ENCODE peak calls at places on chromosomes 11 and 22, in four cellular contexts. One of them, this sample, is unnamed.

GRCh38 chr11:63888170-63889086 is 28.5 kb downstream of the RCOR2 start:
- DNase-seq in SK-N-SH: no peak
- DNase-seq in K562: peak
- DNase-seq in GM12878: no peak
- DNase-seq in this sample: peak

GRCh38 chr11:106012744-106013143 is 9.3 kb downstream of the MSANTD4 start:
- DNase-seq in SK-N-SH: no peak
- DNase-seq in K562: no peak
- DNase-seq in GM12878: no peak
- DNase-seq in this sample: no peak

GRCh38 chr22:49091451-49091850 is 736.2 kb downstream of the BRD1 start:
- DNase-seq in SK-N-SH: no peak
- DNase-seq in K562: no peak
- DNase-seq in GM12878: no peak
- DNase-seq in this sample: no peak

GRCh38 chr11:61554172-61554988 is 26.5 kb downstream of the SYT7 start:
- DNase-seq in SK-N-SH: no peak
- DNase-seq in K562: no peak
- DNase-seq in GM12878: no peak
- DNase-seq in this sample: no peak

GRCh38 chr11:121522043-121522941 is 69.5 kb upstream of the SORL1-AS1 start:
- DNase-seq in SK-N-SH: no peak
- DNase-seq in K562: no peak
- DNase-seq in GM12878: no peak
- DNase-seq in this sample: no peak

GRCh38 chr11:102886999-102887398 is 12.2 kb upstream of the MMP12 start:
- DNase-seq in SK-N-SH: no peak
- DNase-seq in K562: no peak
- DNase-seq in GM12878: no peak
- DNase-seq in this sample: no peak

GRCh38 chr11:69499216-69499945 is 17.9 kb downstream of the LINC01488 start:
- DNase-seq in SK-N-SH: peak
- DNase-seq in K562: no peak
- DNase-seq in GM12878: no peak
- DNase-seq in this sample: no peak

GRCh38 chr11:105269862-105270261 is 130.3 kb upstream of the CARD18 start:
- DNase-seq in SK-N-SH: no peak
- DNase-seq in K562: no peak
- DNase-seq in GM12878: no peak
- DNase-seq in this sample: no peak

GRCh38 chr11:34682822-34683221 is 61.9 kb downstream of the EHF start:
- DNase-seq in SK-N-SH: no peak
- DNase-seq in K562: no peak
- DNase-seq in GM12878: no peak
- DNase-seq in this sample: no peak

GRCh38 chr22:30247561-30247960 is 1.0 kb upstream of the LIF start:
- DNase-seq in SK-N-SH: no peak
- DNase-seq in K562: no peak
- DNase-seq in GM12878: no peak
- DNase-seq in this sample: no peak

GRCh38 chr22:45594123-45594941 is 77.3 kb upstream of the ATXN10 start:
- DNase-seq in SK-N-SH: no peak
- DNase-seq in K562: no peak
- DNase-seq in GM12878: no peak
- DNase-seq in this sample: no peak

GRCh38 chr11:1826552-1827094 is 8.2 kb upstream of the SYT8 start:
- DNase-seq in SK-N-SH: peak
- DNase-seq in K562: peak
- DNase-seq in GM12878: no peak
- DNase-seq in this sample: no peak

GRCh38 chr11:70029831-70030811 is 48.0 kb upstream of the ANO1 start:
- DNase-seq in SK-N-SH: no peak
- DNase-seq in K562: no peak
- DNase-seq in GM12878: no peak
- DNase-seq in this sample: no peak

GRCh38 chr11:102494216-102494615 is 36.3 kb downstream of the MMP7 start:
- DNase-seq in SK-N-SH: no peak
- DNase-seq in K562: no peak
- DNase-seq in GM12878: no peak
- DNase-seq in this sample: no peak

GRCh38 chr11:112128483-112129121 is 35.3 kb downstream of the IL18 start:
- DNase-seq in SK-N-SH: peak
- DNase-seq in K562: no peak
- DNase-seq in GM12878: no peak
- DNase-seq in this sample: no peak

GRCh38 chr11:126282742-126283591 is at the start of gene TIRAP:
- DNase-seq in SK-N-SH: peak
- DNase-seq in K562: peak
- DNase-seq in GM12878: no peak
- DNase-seq in this sample: peak

GRCh38 chr11:103872748-103873147 is 163.7 kb upstream of the DDI1 start:
- DNase-seq in SK-N-SH: no peak
- DNase-seq in K562: no peak
- DNase-seq in GM12878: no peak
- DNase-seq in this sample: no peak

GRCh38 chr11:65112226-65112550 is 516 bp downstream of the TM7SF2 start:
- DNase-seq in SK-N-SH: no peak
- DNase-seq in K562: no peak
- DNase-seq in GM12878: no peak
- DNase-seq in this sample: no peak

GRCh38 chr11:129694966-129695365 is 120.7 kb upstream of the TMEM45B start:
- DNase-seq in SK-N-SH: no peak
- DNase-seq in K562: no peak
- DNase-seq in GM12878: no peak
- DNase-seq in this sample: no peak

GRCh38 chr11:123740787-123741158 is 687 bp downstream of the ZNF202 start:
- DNase-seq in SK-N-SH: no peak
- DNase-seq in K562: no peak
- DNase-seq in GM12878: no peak
- DNase-seq in this sample: no peak

GRCh38 chr11:123738374-123738773 is 3.1 kb downstream of the ZNF202 start:
- DNase-seq in SK-N-SH: no peak
- DNase-seq in K562: no peak
- DNase-seq in GM12878: no peak
- DNase-seq in this sample: no peak

GRCh38 chr11:123742778-123743177 is 1.3 kb upstream of the ZNF202 start:
- DNase-seq in SK-N-SH: no peak
- DNase-seq in K562: no peak
- DNase-seq in GM12878: no peak
- DNase-seq in this sample: no peak

GRCh38 chr11:123742334-123742733 is 874 bp upstream of the ZNF202 start:
- DNase-seq in SK-N-SH: no peak
- DNase-seq in K562: peak
- DNase-seq in GM12878: no peak
- DNase-seq in this sample: no peak

DNA sequence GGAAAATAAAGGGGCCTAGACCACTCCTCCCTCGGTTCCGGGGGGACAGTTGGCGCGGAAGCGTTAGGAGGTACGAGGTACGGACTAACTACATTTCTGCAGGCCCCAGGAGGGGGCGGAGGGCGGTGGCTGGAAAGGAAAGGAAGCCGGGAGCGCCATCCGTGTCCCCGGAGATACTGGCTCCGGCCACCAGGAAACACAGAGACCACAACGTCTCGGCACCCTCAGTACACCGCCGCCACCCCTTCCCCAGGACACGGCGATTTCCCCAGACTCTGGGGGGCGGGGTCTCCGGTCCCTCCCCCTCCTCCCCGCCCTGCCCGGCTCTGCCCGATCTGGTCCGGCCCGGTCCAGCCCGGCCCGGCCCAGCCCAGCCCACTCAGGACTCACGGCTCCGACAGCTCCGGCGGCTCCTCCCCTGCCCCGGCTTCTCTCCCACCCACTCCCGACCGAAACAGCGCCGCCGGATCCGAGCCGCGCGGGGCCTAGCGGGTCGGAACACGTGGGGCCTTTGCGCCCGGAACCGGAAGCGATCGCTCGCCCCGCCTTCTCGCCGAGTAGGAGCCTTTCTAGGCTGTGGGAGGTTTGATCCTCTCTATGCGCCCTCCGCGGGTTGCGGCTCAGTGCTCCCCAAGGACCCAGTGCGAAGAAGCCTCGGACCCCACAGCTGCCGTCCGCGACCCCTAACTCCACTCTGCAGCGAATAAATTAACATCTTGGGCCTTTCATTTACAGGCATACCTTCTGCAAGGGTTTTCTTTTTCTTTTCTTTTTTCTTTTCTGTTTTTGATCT is at the start of gene ZNF202:
- DNase-seq in SK-N-SH: peak
- DNase-seq in K562: peak
- DNase-seq in GM12878: peak
- DNase-seq in this sample: peak
- TF ChIP-seq REST in SK-N-SH: peak
- TF ChIP-seq REST in K562: no peak
- TF ChIP-seq REST in GM12878: no peak
- TF ChIP-seq REST in this sample: no peak

GRCh38 chr11:72190581-72191205 is 1.2 kb upstream of the FOLR1 start:
- DNase-seq in SK-N-SH: no peak
- DNase-seq in K562: no peak
- DNase-seq in GM12878: no peak
- DNase-seq in this sample: no peak

GRCh38 chr11:72195518-72195917 is 3.6 kb downstream of the FOLR1 start:
- DNase-seq in SK-N-SH: no peak
- DNase-seq in K562: no peak
- DNase-seq in GM12878: no peak
- DNase-seq in this sample: no peak

GRCh38 chr11:72191961-72192381 is at the start of gene FOLR1:
- DNase-seq in SK-N-SH: no peak
- DNase-seq in K562: peak
- DNase-seq in GM12878: no peak
- DNase-seq in this sample: no peak

GRCh38 chr11:72189448-72190250 is 2.3 kb upstream of the FOLR1 start:
- DNase-seq in SK-N-SH: peak
- DNase-seq in K562: no peak
- DNase-seq in GM12878: no peak
- DNase-seq in this sample: no peak
- TF ChIP-seq GABPA in SK-N-SH: no peak
- TF ChIP-seq GABPA in K562: no peak
- TF ChIP-seq GABPA in GM12878: no peak
- TF ChIP-seq GABPA in this sample: no peak

GRCh38 chr11:5449432-5449831 is 309 bp downstream of the OR51I2 start:
- DNase-seq in SK-N-SH: no peak
- DNase-seq in K562: no peak
- DNase-seq in GM12878: no peak
- DNase-seq in this sample: no peak
- TF ChIP-seq REST in SK-N-SH: no peak
- TF ChIP-seq REST in K562: no peak
- TF ChIP-seq REST in GM12878: no peak
- TF ChIP-seq REST in this sample: no peak

DNA sequence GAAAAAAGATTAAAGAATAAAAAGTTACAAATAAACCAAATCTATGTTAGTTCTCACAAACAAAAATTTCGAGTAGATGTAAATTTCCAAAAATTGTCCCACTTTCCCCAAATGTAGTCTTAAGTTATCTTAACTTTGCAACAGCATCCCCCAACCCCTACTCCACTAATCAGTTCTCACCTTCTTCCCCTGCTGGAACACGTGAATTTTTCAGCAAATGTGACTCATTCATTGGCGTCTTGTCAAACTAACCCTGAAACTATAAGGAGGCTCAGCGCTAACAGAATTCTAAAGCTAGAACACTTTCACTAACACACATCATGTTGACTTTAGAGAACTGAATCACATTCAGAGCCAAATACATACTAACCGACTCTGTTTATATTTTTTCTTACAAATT is 46.1 kb downstream of the PHF21A start:
- DNase-seq in SK-N-SH: no peak
- DNase-seq in K562: peak
- DNase-seq in GM12878: no peak
- DNase-seq in this sample: no peak
- TF ChIP-seq GABPA in SK-N-SH: no peak
- TF ChIP-seq GABPA in K562: no peak
- TF ChIP-seq GABPA in GM12878: no peak
- TF ChIP-seq GABPA in this sample: no peak

DNA sequence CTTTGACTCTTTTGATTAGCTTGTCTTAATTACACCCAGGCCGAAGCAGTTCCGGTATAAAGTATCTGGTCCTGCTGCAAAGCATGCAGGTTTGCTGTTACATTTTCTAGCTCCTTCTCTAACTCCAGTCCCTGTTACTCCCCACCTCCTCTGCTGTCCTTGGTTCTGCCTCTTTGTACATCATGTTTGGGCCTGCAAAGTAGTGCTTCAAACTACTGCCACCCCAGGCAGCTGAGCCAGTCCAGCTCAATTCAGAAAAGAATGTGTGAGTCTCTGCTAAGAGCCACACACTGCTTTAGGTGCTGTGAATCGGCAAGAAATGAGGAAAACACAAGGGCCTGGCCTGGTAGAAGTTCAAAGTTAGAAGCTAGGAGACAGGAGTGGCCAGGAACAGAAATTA is 136.0 kb downstream of the SERGEF start:
- DNase-seq in SK-N-SH: no peak
- DNase-seq in K562: no peak
- DNase-seq in GM12878: no peak
- DNase-seq in this sample: no peak
- TF ChIP-seq REST in SK-N-SH: peak
- TF ChIP-seq REST in K562: no peak
- TF ChIP-seq REST in GM12878: no peak
- TF ChIP-seq REST in this sample: peak

GRCh38 chr11:114011443-114011842 is 36.5 kb downstream of the HTR3A start:
- DNase-seq in SK-N-SH: no peak
- DNase-seq in K562: no peak
- DNase-seq in GM12878: no peak
- DNase-seq in this sample: no peak
- TF ChIP-seq GABPA in SK-N-SH: no peak
- TF ChIP-seq GABPA in K562: no peak
- TF ChIP-seq GABPA in GM12878: no peak
- TF ChIP-seq GABPA in this sample: no peak

This sample was measured in HL-60.